ENCODE peak calls at places on chromosomes 1 and 21, in five cellular contexts. V is tibial nerve, C is B cell, D is brain microvascular endothelial cell, T is AG09309. Y is an unnamed sample.

GRCh38 chr1:167439301-167439988 is 78.9 kb downstream of the CD247 start:
- DNase-seq in C (peak), T (no peak), D (peak), V (no peak), Y (peak)

GRCh38 chr1:211737115-211738035 is 62.0 kb upstream of the NEK2 start:
- DNase-seq in T (no peak), D (no peak), V (no peak), C (no peak), Y (no peak)

GRCh38 chr1:15945832-15946448 is 30.0 kb downstream of the ZBTB17 start:
- DNase-seq in V (no peak), T (no peak), C (no peak), D (no peak), Y (no peak)

GRCh38 chr1:44826375-44827196 is 16.5 kb downstream of the PTCH2 start:
- DNase-seq in C (no peak), D (no peak), V (no peak), T (no peak), Y (no peak)

GRCh38 chr1:91166106-91166712 is 144.4 kb upstream of the ZNF644 start:
- DNase-seq in C (peak), D (peak), V (no peak), T (peak), Y (no peak)

GRCh38 chr1:100463809-100464424 is 74.0 kb upstream of the GPR88 start:
- DNase-seq in V (peak), T (peak), C (peak), D (peak), Y (no peak)

GRCh38 chr1:242002072-242002471 is 3.2 kb upstream of the MAP1LC3C start:
- DNase-seq in V (no peak), D (no peak), C (no peak), T (no peak), Y (no peak)

GRCh38 chr21:42536601-42537000 is 22.9 kb downstream of the SLC37A1 start:
- DNase-seq in D (no peak), T (no peak), V (no peak), C (no peak), Y (no peak)

GRCh38 chr1:16242556-16243407 is 5.8 kb upstream of the CPLANE2 start:
- DNase-seq in C (no peak), V (no peak), D (no peak), T (no peak), Y (no peak)

GRCh38 chr1:109383087-109383779 is 14.5 kb downstream of the SORT1 start:
- DNase-seq in C (no peak), T (no peak), D (no peak), V (no peak), Y (no peak)

GRCh38 chr1:36861380-36861779 is 172.9 kb downstream of the GRIK3 start:
- DNase-seq in T (no peak), V (no peak), C (no peak), D (no peak), Y (no peak)

GRCh38 chr1:36863500-36863899 is 170.8 kb downstream of the GRIK3 start:
- DNase-seq in T (no peak), C (no peak), D (no peak), V (no peak), Y (no peak)

GRCh38 chr1:36865080-36865900 is 169.0 kb downstream of the GRIK3 start:
- DNase-seq in D (no peak), V (no peak), C (no peak), T (no peak), Y (no peak)

GRCh38 chr1:36864182-36865079 is 169.9 kb downstream of the GRIK3 start:
- DNase-seq in T (no peak), V (no peak), D (no peak), C (peak), Y (no peak)

DNA sequence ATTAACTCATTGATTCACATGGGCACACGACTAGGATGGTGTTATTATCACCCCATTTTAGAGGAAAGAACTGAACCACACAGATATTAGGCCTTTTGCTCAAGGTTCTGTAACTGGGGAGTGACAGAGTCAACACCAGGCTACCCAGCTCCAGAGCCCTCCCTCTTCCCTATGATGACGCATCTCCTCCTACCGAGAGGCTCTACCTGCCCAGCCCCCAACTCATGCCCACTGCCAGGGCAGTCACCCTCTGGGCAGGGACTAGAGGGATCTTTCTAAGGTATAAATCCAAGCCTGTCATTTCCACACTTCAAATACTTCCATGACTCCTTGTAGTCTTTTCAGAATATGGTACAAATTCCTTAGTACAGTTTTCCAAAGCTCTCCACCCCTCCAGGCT is 171.3 kb downstream of the GRIK3 start:
- DNase-seq in D (no peak), V (no peak), C (no peak), T (no peak), Y (no peak)
- TF ChIP-seq CTCF in D (no peak), V (no peak), C (no peak), T (no peak), Y (no peak)

GRCh38 chr1:30777906-30778155 is 20.3 kb upstream of the LAPTM5 start:
- DNase-seq in V (no peak), D (no peak), T (no peak), C (no peak), Y (no peak)
- TF ChIP-seq CTCF in V (no peak), D (peak), T (peak), C (no peak), Y (no peak)

GRCh38 chr1:24567792-24568388 is 12.0 kb downstream of the NCMAP start:
- DNase-seq in V (no peak), D (no peak), T (no peak), C (no peak), Y (no peak)
- TF ChIP-seq CTCF in V (no peak), D (no peak), T (no peak), C (no peak), Y (no peak)

DNA sequence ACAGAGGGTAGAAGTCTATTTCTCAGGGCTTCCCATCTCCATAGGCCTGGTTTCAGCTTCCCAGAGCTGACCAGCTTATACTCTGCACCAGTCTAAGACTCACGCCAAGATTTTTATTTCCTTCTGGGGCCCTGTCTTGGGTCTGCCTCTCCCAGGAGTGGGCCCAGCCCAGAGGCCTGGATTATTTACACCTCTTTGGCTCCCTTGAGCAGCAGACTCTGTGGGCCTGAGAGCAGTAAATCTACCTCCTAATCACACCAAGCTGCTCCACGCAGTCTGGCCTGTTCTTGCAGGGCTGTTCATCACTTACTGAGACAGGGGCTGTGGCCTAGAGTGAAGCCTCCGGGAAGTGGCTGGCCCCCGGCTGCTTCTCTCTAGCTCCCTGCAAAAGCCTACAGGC is 102.4 kb downstream of the PLXNA2 start:
- DNase-seq in V (no peak), C (no peak), T (no peak), D (no peak), Y (peak)
- TF ChIP-seq CTCF in V (no peak), C (no peak), T (no peak), D (no peak), Y (no peak)

GRCh38 chr1:97770376-97770775 is 150.5 kb downstream of the DPYD start:
- DNase-seq in D (no peak), T (no peak), C (no peak), V (no peak), Y (no peak)
- TF ChIP-seq CTCF in D (no peak), T (no peak), C (no peak), V (no peak), Y (no peak)